ENCODE peak calls at places on chromosomes 16 and 17, in ten cellular contexts. S is PC-3, D is OCI-LY7, R is fibroblast of lung, O is DND-41, H is psoas muscle, W is cardiac muscle cell, T is ovary, Y is kidney epithelial cell, N is heart right ventricle. B is an unnamed sample.

GRCh38 chr17:4573682-4574081 is 10.6 kb upstream of the SMTNL2 start:
- DNase-seq in W (no peak), S (no peak), R (no peak), Y (no peak), N (peak), D (no peak), O (no peak), T (no peak), H (peak), B (no peak)

GRCh38 chr17:915416-916201 is 64.0 kb downstream of the NXN start:
- DNase-seq in S (no peak), D (no peak), R (peak), Y (no peak), W (peak), H (peak), O (no peak), T (peak), N (peak), B (no peak)

GRCh38 chr16:55443434-55443833 is 35.6 kb upstream of the MMP2 start:
- DNase-seq in T (no peak), R (no peak), W (no peak), D (no peak), H (no peak), N (no peak), O (no peak), Y (no peak), S (no peak), B (no peak)

GRCh38 chr16:57500578-57501111 is 14.4 kb upstream of the DOK4 start:
- DNase-seq in Y (no peak), S (no peak), O (peak), N (no peak), H (no peak), R (no peak), D (peak), W (no peak), T (no peak), B (no peak)

GRCh38 chr17:75736173-75736835 is 15.0 kb downstream of the ITGB4 start:
- DNase-seq in Y (no peak), N (no peak), D (no peak), R (no peak), W (no peak), S (no peak), O (no peak), H (no peak), T (no peak), B (no peak)

GRCh38 chr17:81365148-81365600 is 30.1 kb upstream of the BAHCC1 start:
- DNase-seq in T (peak), W (peak), O (no peak), S (peak), R (peak), H (peak), N (peak), D (no peak), Y (no peak), B (peak)

GRCh38 chr17:72699566-72699965 is 392.9 kb downstream of the SLC39A11 start:
- DNase-seq in N (no peak), S (peak), W (peak), O (no peak), T (no peak), R (peak), Y (no peak), D (no peak), H (no peak), B (no peak)

GRCh38 chr16:77376358-77376757 is 58.5 kb downstream of the ADAMTS18 start:
- DNase-seq in N (no peak), R (no peak), W (no peak), T (no peak), S (no peak), O (no peak), D (peak), H (no peak), Y (no peak), B (no peak)

GRCh38 chr17:15092762-15093161 is 172.4 kb downstream of the PMP22 start:
- DNase-seq in T (no peak), W (no peak), Y (no peak), O (no peak), D (no peak), N (no peak), S (peak), R (peak), H (no peak), B (no peak)

GRCh38 chr16:54694651-54695050 is 236.0 kb upstream of the IRX5 start:
- DNase-seq in W (no peak), D (no peak), N (no peak), H (no peak), Y (no peak), S (no peak), T (no peak), R (no peak), O (no peak), B (no peak)

DNA sequence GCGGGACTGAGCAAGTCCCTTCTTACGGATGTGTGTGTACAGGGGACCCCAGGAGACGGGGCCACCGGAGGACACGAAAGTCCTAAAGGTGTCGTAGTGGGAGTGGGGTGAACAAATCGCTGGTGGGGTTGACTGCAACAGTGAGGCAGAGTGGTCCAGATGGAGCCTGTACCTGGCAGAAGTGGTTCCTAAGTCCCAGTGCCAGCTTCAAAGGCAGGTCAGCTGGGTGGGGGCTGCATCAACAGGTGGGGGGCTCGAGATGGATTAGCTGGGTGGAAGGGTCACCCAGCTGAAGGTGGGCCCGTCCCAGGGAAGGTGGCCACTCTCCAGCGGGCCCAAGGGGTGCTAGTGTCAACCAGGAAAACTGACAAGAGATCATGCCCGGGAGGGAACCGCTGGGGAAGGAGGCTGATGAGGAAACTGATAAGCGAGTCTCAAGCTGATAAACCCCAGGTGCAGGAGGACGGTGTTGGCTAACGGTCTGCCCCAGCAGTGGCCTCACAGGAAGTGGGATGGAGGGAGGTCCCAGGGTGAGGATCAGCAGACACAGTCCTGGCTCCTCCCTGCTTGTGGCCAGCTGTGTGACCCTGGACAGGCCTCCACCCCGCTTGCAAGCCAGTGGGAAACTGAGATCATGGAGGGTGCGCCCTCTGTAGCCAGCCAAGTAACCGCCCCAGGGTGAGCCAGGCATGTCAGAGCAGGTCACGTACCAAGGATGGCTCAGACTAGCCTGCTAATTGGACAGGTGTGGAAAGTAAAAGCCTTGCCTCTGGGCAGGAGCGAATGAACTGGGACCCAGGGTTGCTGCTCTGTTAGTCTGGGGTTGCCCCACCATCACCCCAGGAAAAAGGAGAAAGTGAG is 1.0 kb downstream of the ORAI3 start:
- DNase-seq in Y (peak), H (peak), S (peak), O (peak), D (peak), W (peak), T (peak), N (peak), R (peak), B (peak)
- TF ChIP-seq CTCF in Y (peak), H (no peak), S (no peak), O (no peak), D (peak), W (no peak), T (no peak), N (no peak), R (peak), B (no peak)

GRCh38 chr17:37479025-37479424 is 10.7 kb upstream of the DUSP14 start:
- DNase-seq in H (no peak), Y (no peak), N (no peak), W (no peak), O (no peak), R (no peak), S (no peak), D (no peak), T (no peak), B (no peak)

GRCh38 chr17:37480427-37480826 is 9.3 kb upstream of the DUSP14 start:
- DNase-seq in T (no peak), N (no peak), R (no peak), Y (no peak), S (no peak), D (no peak), W (no peak), H (no peak), O (no peak), B (no peak)

GRCh38 chr17:37483311-37484039 is 6.2 kb upstream of the DUSP14 start:
- DNase-seq in Y (no peak), R (peak), H (peak), O (no peak), N (peak), S (no peak), W (peak), D (peak), T (peak), B (no peak)

GRCh38 chr17:37478187-37478586 is 11.5 kb upstream of the DUSP14 start:
- DNase-seq in S (no peak), R (no peak), H (peak), T (no peak), N (peak), W (peak), D (no peak), Y (no peak), O (no peak), B (no peak)

DNA sequence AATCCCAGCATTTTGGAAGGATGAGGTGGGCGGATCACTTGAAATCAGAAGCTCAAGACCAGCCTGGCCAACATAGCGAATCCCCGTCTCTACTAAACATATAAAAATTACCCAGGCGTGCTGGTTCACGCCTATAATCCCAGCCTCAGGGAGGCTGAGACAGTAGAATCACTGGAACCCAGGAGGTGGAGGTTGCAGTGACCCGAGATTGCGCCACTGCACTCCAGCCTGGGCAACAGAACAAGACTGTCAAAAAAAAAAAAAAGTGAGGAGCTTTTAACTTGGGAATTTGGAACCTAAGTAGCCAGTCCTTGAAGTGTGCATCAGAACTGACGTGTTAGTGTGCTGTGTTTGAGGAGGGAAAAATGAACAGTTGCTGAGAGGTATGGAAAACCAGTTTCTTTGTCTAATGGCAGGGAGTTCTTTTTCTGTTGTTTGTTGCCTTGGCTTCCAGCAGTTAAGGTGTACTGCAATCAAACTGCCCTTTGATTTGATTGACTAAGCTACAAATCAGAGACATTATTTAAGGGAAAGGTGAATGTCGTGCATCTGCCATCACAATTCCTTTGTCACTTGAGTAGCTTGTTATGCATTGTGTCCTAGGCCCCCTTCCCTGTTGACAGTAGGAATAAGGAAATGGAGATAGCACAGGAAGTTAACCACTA is 8.6 kb upstream of the DUSP14 start:
- DNase-seq in W (no peak), H (no peak), N (no peak), O (no peak), R (no peak), S (no peak), T (no peak), Y (no peak), D (no peak), B (no peak)
- H3K4me3 ChIP-seq in W (no peak), H (no peak), N (no peak), O (no peak), R (no peak), S (no peak), T (no peak), Y (no peak), D (no peak), B (no peak)

GRCh38 chr17:31266042-31266441 is 31.0 kb downstream of the OMG start:
- DNase-seq in S (no peak), H (no peak), D (peak), R (no peak), N (no peak), O (no peak), W (no peak), Y (no peak), T (no peak), B (no peak)
- TF ChIP-seq CTCF in S (peak), H (no peak), D (peak), R (no peak), N (no peak), O (peak), W (peak), Y (peak), T (no peak), B (peak)

DNA sequence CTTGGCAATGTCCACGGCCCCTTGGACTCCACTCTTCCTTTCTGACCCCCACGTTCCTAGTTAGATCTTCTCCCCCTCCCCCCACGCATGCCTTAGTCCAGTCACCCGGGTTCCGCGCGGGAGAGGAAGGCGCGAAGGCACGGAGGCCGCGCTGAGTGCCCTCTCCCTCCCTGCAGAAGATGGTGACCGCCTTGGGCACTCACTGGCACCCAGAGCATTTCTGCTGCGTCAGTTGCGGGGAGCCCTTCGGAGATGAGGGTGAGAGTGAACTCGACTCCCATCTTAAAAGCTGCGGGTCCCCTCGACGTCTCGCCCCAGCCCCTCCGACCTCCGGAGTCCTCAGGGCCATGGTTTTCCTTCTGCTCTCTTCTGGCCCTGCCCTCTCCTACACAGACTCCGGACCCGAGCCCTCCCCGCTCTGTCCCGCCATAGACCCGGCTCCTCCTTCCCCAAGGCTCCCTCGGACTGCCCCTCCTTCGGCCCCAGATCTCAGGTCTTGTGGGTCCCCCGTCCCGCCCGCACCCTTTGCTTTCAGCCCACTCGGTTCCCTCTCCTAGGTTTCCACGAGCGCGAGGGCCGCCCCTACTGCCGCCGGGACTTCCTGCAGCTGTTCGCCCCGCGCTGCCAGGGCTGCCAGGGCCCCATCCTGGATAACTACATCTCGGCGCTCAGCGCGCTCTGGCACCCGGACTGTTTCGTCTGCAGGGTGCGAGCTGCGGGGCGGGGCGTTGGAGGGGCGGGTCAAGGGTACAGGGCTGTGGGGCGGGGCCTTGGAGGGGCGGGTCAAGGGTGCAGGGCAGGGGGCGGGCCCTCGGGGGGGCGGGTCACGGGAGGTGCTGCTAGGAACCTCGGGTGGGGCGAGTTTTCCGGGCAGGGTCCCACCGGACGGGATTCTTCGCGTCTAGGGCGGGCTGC is 4.6 kb downstream of the TGFB1I1 start:
- DNase-seq in W (no peak), Y (no peak), D (no peak), N (peak), T (peak), S (no peak), O (peak), R (no peak), H (peak), B (no peak)
- H3K4me3 ChIP-seq in W (peak), Y (no peak), D (no peak), N (peak), T (no peak), S (no peak), O (peak), R (no peak), H (peak), B (peak)

GRCh38 chr17:49845210-49845782 is 2.6 kb downstream of the TAC4 start:
- DNase-seq in S (no peak), D (no peak), N (peak), R (no peak), W (peak), H (peak), T (peak), Y (no peak), O (no peak), B (no peak)

GRCh38 chr17:49842846-49843245 is 5.0 kb downstream of the TAC4 start:
- DNase-seq in O (no peak), Y (no peak), W (no peak), R (no peak), T (no peak), H (no peak), S (no peak), D (no peak), N (no peak), B (no peak)

GRCh38 chr17:49841548-49841947 is 6.3 kb downstream of the TAC4 start:
- DNase-seq in R (no peak), W (no peak), D (no peak), T (no peak), Y (no peak), H (no peak), S (no peak), N (no peak), O (no peak), B (no peak)

GRCh38 chr17:49846938-49847712 is 744 bp downstream of the TAC4 start:
- DNase-seq in Y (no peak), W (no peak), D (no peak), R (no peak), H (no peak), O (no peak), N (no peak), S (no peak), T (no peak), B (no peak)

DNA sequence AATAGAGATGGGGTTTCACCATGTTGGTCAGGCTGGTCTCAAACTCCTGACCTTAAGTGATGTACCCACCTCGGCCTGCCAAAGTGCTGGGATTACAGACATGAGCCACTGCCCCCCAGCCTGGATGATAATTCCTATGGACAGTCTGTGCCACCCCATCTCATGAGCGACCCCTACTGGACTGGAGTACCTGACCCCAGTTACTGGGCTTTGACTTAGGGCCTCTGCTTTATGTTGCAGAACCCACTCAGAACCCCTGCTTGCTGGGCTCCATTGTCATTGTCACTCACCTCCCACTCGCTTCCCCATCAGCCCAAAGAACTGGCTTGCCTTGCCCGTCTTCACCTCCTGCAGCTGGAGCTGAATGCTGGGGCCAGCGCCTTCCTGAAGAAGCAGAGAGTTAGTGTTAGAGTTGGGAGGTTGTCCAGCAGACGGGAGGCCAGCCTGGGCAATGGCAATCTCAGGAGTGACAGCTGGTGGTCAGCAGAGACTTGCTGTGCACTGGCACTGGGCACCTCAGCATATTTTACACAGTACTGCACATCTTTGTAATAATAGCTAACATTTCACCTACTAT is 4.0 kb downstream of the TAC4 start:
- DNase-seq in R (no peak), W (no peak), O (peak), S (peak), T (no peak), D (peak), Y (no peak), H (no peak), N (no peak), B (no peak)
- TF ChIP-seq CTCF in R (peak), W (peak), O (peak), S (peak), T (no peak), D (peak), Y (peak), H (no peak), N (no peak), B (peak)

GRCh38 chr16:66554021-66554420 is 1.6 kb downstream of the CKLF start:
- DNase-seq in H (no peak), D (no peak), N (no peak), W (no peak), Y (no peak), R (no peak), S (no peak), T (no peak), O (no peak), B (no peak)
- H3K4me3 ChIP-seq in H (peak), D (peak), N (peak), W (no peak), Y (no peak), R (no peak), S (no peak), T (no peak), O (peak), B (no peak)

GRCh38 chr16:69274699-69275235 is 36.4 kb upstream of the VPS4A start:
- DNase-seq in W (peak), Y (no peak), R (peak), O (no peak), N (no peak), D (no peak), S (no peak), H (no peak), T (no peak), B (no peak)

GRCh38 chr16:69270831-69271230 is 40.3 kb upstream of the VPS4A start:
- DNase-seq in Y (no peak), R (no peak), D (no peak), T (no peak), S (no peak), N (no peak), O (no peak), H (no peak), W (peak), B (no peak)

GRCh38 chr16:69270395-69270794 is 40.8 kb upstream of the VPS4A start:
- DNase-seq in O (no peak), W (peak), Y (no peak), D (no peak), N (no peak), R (no peak), T (no peak), H (no peak), S (no peak), B (no peak)

GRCh38 chr16:69276143-69277115 is 34.7 kb upstream of the VPS4A start:
- DNase-seq in N (peak), Y (no peak), D (no peak), T (peak), R (peak), O (no peak), S (no peak), W (peak), H (peak), B (no peak)

DNA sequence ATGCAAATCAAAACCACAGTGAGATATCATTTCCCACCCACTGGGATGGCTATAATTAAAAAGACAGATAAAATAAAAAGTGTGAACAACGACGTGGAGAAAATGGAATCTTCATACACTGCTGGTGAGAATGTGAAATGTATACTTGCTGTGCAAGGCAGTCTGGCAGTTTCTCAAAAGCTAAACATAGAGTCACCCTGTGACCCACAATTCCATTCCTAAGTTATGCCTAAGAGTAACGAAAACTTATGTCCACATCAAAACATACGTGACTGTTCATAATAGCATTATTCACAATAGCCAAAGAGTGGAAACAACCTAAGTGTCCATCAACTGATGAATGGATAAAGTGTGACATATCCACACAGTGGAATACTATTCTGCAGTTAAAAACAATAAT is 38.1 kb upstream of the VPS4A start:
- DNase-seq in D (no peak), H (no peak), N (no peak), O (no peak), W (peak), S (no peak), R (peak), T (no peak), Y (no peak), B (no peak)
- TF ChIP-seq CTCF in D (no peak), H (no peak), N (no peak), O (no peak), W (no peak), S (no peak), R (no peak), T (no peak), Y (no peak), B (no peak)

B was measured in LNCaP clone FGC.